ENCODE peak calls at places on chromosomes 2 and 18, in nine cellular contexts. T, S, R, J, W, D, Y, C and U are unnamed samples.

GRCh38 chr2:48292429-48292828 is 237.5 kb upstream of the STON1 start:
- DNase-seq in T (no peak), S (no peak), R (no peak), J (no peak), W (no peak), D (no peak), Y (no peak), C (no peak), U (no peak)

GRCh38 chr2:233798335-233799086 is 20.4 kb downstream of the MROH2A start:
- DNase-seq in T (no peak), S (peak), R (peak), J (no peak), W (no peak), D (no peak), Y (no peak), C (no peak), U (no peak)

GRCh38 chr18:45335644-45336043 is 279.6 kb upstream of the SLC14A2 start:
- DNase-seq in T (no peak), S (no peak), R (no peak), J (no peak), W (no peak), D (no peak), Y (no peak), C (no peak), U (no peak)

GRCh38 chr2:10126627-10127026 is 4.1 kb downstream of the RRM2 start:
- DNase-seq in T (no peak), S (no peak), R (no peak), J (no peak), W (no peak), D (no peak), Y (no peak), C (no peak), U (no peak)

GRCh38 chr2:231394201-231395141 is 1.0 kb upstream of the B3GNT7 start:
- DNase-seq in T (peak), S (no peak), R (peak), J (peak), W (peak), D (no peak), Y (peak), C (no peak), U (peak)

GRCh38 chr2:206867006-206867405 is 72.3 kb upstream of the CPO start:
- DNase-seq in T (no peak), S (no peak), R (no peak), J (no peak), W (no peak), D (no peak), Y (no peak), C (no peak), U (no peak)

GRCh38 chr2:100731535-100731981 is 88.4 kb upstream of the NPAS2 start:
- DNase-seq in T (no peak), S (no peak), R (no peak), J (no peak), W (no peak), D (no peak), Y (no peak), C (no peak), U (no peak)

GRCh38 chr2:235230809-235231601 is 262.8 kb upstream of the AGAP1 start:
- DNase-seq in T (no peak), S (no peak), R (no peak), J (no peak), W (peak), D (no peak), Y (no peak), C (no peak), U (no peak)

GRCh38 chr18:28728891-28729290 is 552.0 kb upstream of the CDH2 start:
- DNase-seq in T (no peak), S (no peak), R (no peak), J (no peak), W (no peak), D (no peak), Y (no peak), C (no peak), U (no peak)

GRCh38 chr2:218722419-218722818 is 11.8 kb downstream of the TTLL4 start:
- DNase-seq in T (no peak), S (no peak), R (no peak), J (no peak), W (no peak), D (no peak), Y (no peak), C (no peak), U (no peak)

GRCh38 chr2:188788621-188789020 is 185.6 kb upstream of the COL3A1 start:
- DNase-seq in T (no peak), S (no peak), R (no peak), J (no peak), W (no peak), D (no peak), Y (no peak), C (no peak), U (no peak)

GRCh38 chr2:217797661-217798069 is 205.1 kb downstream of the TNS1 start:
- DNase-seq in T (no peak), S (no peak), R (no peak), J (no peak), W (peak), D (no peak), Y (no peak), C (peak), U (no peak)

GRCh38 chr2:136363921-136364320 is 246.0 kb upstream of the CXCR4 start:
- DNase-seq in T (no peak), S (no peak), R (no peak), J (no peak), W (no peak), D (no peak), Y (no peak), C (no peak), U (no peak)

GRCh38 chr2:240811346-240812300 is 8.4 kb downstream of the KIF1A start:
- DNase-seq in T (no peak), S (peak), R (no peak), J (no peak), W (no peak), D (no peak), Y (no peak), C (no peak), U (no peak)

GRCh38 chr2:64439194-64439593 is 14.8 kb upstream of the LGALSL start:
- DNase-seq in T (no peak), S (no peak), R (no peak), J (no peak), W (no peak), D (no peak), Y (no peak), C (no peak), U (no peak)